ENCODE peak calls at places on chromosomes 5 and 9, in four cellular contexts. N is K562, W is IMR-90, L is endothelial cell of umbilical vein. M is an unnamed sample.

GRCh38 chr5:93092349-93093105 is 488.5 kb downstream of the NR2F1-AS1 start:
- DNase-seq in N (no peak), W (peak; percentile 47), L (peak; percentile 82), M (no peak)

GRCh38 chr5:178368716-178369300 is 136.2 kb upstream of the PHYKPL start:
- DNase-seq in W (no peak), N (no peak), L (no peak), M (no peak)

GRCh38 chr5:61306531-61307195 is 25.4 kb upstream of the ZSWIM6 start:
- DNase-seq in W (peak; percentile 93), L (no peak), N (no peak), M (no peak)

GRCh38 chr5:170312666-170313065 is 15.1 kb upstream of the LCP2 start:
- DNase-seq in N (peak; percentile 64), L (peak; percentile 8), W (peak; percentile 3), M (no peak)

GRCh38 chr5:143898381-143898780 is 86.4 kb downstream of the HMHB1 start:
- DNase-seq in W (no peak), L (peak; percentile 29), N (no peak), M (no peak)

GRCh38 chr5:5678909-5679308 is 256.4 kb downstream of the ICE1 start:
- DNase-seq in N (no peak), W (no peak), L (no peak), M (no peak)

GRCh38 chr9:35675732-35676392 is 2.1 kb downstream of the CA9 start:
- DNase-seq in L (peak; percentile 42), N (no peak), W (no peak), M (no peak)

GRCh38 chr5:55188656-55189380 is 15.8 kb upstream of the CDC20B start:
- DNase-seq in N (no peak), W (no peak), L (no peak), M (no peak)

GRCh38 chr5:5492087-5492933 is 69.8 kb downstream of the ICE1 start:
- DNase-seq in L (peak; percentile 49), W (peak; percentile 61), N (peak; percentile 81), M (no peak)

GRCh38 chr9:128565578-128565977 is 13.2 kb downstream of the SPTAN1 start:
- DNase-seq in L (peak; percentile 83), N (no peak), W (no peak), M (no peak)

GRCh38 chr9:20220286-20220685 is 402.0 kb downstream of the MLLT3 start:
- DNase-seq in W (no peak), N (no peak), L (no peak), M (no peak)

GRCh38 chr5:135038829-135039525 is 4.9 kb upstream of the PITX1 start:
- DNase-seq in L (no peak), W (no peak), N (no peak), M (no peak)

GRCh38 chr9:132572921-132573320 is 9.5 kb upstream of the BARHL1 start:
- DNase-seq in N (peak; percentile 45), L (no peak), W (no peak), M (no peak)

GRCh38 chr5:1724822-1725602 is 74.6 kb downstream of the MRPL36 start:
- DNase-seq in N (peak; percentile 62), W (no peak), L (no peak), M (no peak)

GRCh38 chr5:138583984-138584637 is 8.9 kb upstream of the HSPA9 start:
- DNase-seq in L (no peak), N (no peak), W (no peak), M (no peak)

GRCh38 chr5:131185523-131186104 is 14.9 kb downstream of the LYRM7 start:
- DNase-seq in L (no peak), N (no peak), W (no peak), M (no peak)

GRCh38 chr9:108622467-108622866 is 233.3 kb downstream of the ACTL7B start:
- DNase-seq in L (no peak), N (no peak), W (peak; percentile 11), M (no peak)

GRCh38 chr9:92747459-92748232 is 17.0 kb downstream of the BICD2 start:
- DNase-seq in L (peak; percentile 9), N (peak; percentile 31), W (peak; percentile 49), M (no peak)

DNA sequence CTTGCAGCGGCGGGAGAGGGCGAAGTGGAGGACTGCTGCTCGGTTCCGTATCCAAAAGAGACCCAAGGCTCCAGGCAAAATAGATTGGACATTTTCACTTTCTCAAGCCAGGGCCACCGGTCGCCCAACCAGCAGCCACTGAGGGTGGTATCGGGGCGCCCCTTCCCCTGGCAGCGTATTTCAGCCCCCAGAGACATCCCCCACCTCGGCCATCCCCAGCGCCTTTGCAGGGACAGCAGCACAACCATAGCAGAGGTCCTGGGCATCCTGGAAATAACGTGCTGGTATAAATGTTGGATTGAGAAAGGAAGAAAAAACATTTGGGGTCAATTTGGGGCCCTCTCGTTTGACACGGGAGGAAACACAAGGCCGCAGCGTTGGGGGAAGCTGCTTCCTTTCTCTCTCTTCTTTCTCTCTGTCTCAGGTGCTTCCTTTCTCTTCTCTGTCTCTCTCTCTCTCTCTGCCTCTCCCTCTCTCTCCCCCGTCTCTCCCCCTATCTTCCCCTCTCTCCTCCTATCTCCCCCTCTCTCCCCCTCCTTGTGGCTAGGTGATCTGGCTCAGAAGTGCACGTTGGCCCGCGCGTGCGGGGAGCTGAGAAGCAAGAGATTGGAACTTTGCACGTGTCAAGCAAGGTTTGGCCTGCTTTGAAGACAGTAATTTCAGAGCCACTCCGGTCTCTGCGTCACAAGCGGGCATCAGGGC is 626 bp upstream of the RETREG1 start:
- DNase-seq in W (no peak), L (no peak), N (no peak), M (no peak)
- H3K27ac ChIP-seq in W (no peak overlapping the region), L (no peak overlapping the region), N (no peak overlapping the region), M (no peak overlapping the region)

GRCh38 chr9:96137666-96138429 is 164.1 kb downstream of the HSD17B3 start:
- DNase-seq in N (no peak), W (peak; percentile 12), L (no peak), M (no peak)
- H3K4me3 ChIP-seq in N (no peak overlapping the region), W (peak overlapping the region; percentile 35), L (no peak overlapping the region), M (no peak overlapping the region)

GRCh38 chr5:156800982-156801381 is 49.1 kb upstream of the PPP1R2B start:
- DNase-seq in L (no peak), N (no peak), W (no peak), M (no peak)
- H3K9me1 ChIP-seq in L (no peaks in the 10 kb centered on the region), N (no peaks in the 10 kb centered on the region), W (no peaks in the 10 kb centered on the region), M (no peaks in the 10 kb centered on the region)

DNA sequence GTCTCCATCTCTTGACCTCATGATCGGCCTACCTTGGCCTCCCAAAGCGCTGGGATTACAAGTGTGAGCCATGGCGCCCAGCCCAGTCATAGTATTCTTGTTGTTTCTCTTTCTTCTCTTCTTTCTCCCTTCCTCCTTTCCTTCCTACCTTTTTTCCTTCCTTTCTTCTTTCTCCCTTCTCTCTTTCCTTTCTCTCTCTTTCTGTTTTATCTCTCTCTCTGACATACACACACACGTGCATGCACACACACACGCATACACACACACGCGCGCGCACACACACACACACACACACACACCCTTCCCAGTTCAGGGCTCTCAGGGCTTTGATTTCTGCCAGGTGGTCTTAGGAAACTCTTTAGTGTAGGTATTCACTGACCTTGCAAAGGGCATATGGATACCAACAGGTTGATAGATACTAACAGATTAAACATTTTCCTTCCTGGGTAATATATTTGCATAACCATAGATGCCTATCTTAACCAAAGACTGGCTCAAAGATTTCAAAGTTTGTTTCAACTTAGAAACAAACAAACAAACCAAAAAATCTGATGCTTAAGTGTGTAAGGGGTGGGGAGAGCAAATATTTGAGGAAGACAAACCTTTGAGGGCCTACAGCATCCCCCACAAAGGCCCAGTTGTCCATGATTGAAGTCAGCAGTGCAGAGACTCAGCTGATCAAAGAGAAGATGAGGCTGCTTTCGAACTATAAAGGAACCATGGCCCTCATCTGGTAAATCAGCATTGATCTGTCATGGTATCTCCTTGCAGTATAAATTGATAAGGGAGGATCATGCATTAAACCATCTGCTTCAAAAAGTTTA is 288.2 kb upstream of the SEMA6A start:
- DNase-seq in L (no peak), N (no peak), W (no peak), M (no peak)
- H3K27ac ChIP-seq in L (no peak overlapping the region), N (no peak overlapping the region), W (no peak overlapping the region), M (no peak overlapping the region)

GRCh38 chr9:88987646-88988045 is 3.6 kb upstream of the S1PR3 start:
- DNase-seq in L (no peak), N (no peak), W (no peak), M (no peak)

GRCh38 chr9:88988796-88989641 is 2.2 kb upstream of the S1PR3 start:
- DNase-seq in L (peak; percentile 30), W (peak; percentile 69), N (no peak), M (no peak)

GRCh38 chr9:88991066-88992030 is at the start of gene S1PR3:
- DNase-seq in N (peak; percentile 13), L (peak; percentile 45), W (no peak), M (no peak)

GRCh38 chr9:88990721-88991065 is 575 bp upstream of the S1PR3 start:
- DNase-seq in W (no peak), N (no peak), L (peak; percentile 41), M (no peak)

GRCh38 chr9:88989961-88990570 is 1.2 kb upstream of the S1PR3 start:
- DNase-seq in W (no peak), L (no peak), N (no peak), M (no peak)
- H3K4me3 ChIP-seq in W (no peak overlapping the region), L (no peak overlapping the region), N (no peak overlapping the region), M (no peak overlapping the region)

DNA sequence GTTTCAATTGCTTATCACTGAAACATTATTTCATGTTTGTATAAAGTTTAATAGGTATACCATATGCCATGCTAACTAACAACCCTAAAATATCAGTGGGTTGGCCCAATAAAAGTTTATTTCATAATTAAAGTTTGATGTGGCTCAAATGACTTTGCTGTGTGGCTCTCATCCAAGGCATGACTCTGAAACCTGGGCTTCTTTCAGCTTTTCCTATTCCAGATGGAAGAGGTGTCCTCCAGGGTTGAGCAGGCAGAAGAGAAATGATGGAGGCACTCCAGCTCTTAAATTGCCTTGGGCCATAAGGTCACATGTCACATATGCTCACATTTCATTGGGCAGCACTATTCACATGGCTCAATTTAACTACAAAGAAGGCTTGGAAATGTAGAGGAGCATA is 101.9 kb downstream of the MACIR start:
- DNase-seq in W (no peak), N (no peak), L (no peak), M (no peak)
- H3K9me1 ChIP-seq in W (no peaks in the 10 kb centered on the region), N (no peaks in the 10 kb centered on the region), L (no peaks in the 10 kb centered on the region), M (no peaks in the 10 kb centered on the region)

DNA sequence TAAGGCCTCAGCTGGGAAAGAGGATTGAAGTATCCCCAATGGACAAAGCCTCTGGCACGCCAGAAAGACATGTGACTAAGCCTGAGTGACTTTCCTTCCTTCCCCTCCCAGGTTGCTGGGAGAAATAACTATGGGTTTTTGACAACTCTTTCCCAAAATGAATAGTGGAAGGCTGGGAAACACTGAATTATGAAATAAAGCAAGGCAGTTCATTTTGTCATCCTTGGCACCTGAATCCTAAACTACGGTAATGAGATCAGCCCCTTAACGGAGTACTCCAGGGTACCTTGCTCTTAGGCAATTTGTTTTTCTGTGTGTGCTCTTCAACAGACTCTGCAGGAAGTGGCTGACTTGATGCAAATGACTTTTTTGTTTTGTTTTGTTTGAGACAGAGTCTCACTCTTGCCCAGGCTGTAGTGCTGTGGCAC is 75.2 kb downstream of the LMNB1 start:
- DNase-seq in L (peak; percentile 62), W (peak; percentile 17), N (no peak), M (no peak)
- H3K27ac ChIP-seq in L (peak overlapping the region; percentile 67), W (no peak overlapping the region), N (no peak overlapping the region), M (no peak overlapping the region)

M was measured in keratinocyte.